ENCODE peak calls at places on chromosomes 2 and 18, in seven cellular contexts. B, F, H, E, U, J and S are unnamed samples.
A peak's percentile ranks its signal among the peaks of the same experiment; 100 is the strongest.

GRCh38 chr2:62197609-62198236 is 1.8 kb downstream of the B3GNT2 start:
- DNase-seq in B (peak; percentile 65), F (peak; percentile 27), H (no peak), E (peak; percentile 5), U (peak; percentile 28), J (peak; percentile 5), S (peak; percentile 60)

GRCh38 chr2:239768907-239769573 is 256.1 kb downstream of the NDUFA10 start:
- DNase-seq in B (no peak), F (no peak), H (no peak), E (no peak), U (no peak), J (no peak), S (no peak)

GRCh38 chr2:177606636-177607035 is 214.1 kb downstream of the AGPS start:
- DNase-seq in B (no peak), F (no peak), H (peak; percentile 30), E (no peak), U (no peak), J (no peak), S (no peak)

GRCh38 chr18:63736856-63737255 is 34.1 kb downstream of the SERPINB11 start:
- DNase-seq in B (no peak), F (peak; percentile 56), H (no peak), E (no peak), U (no peak), J (no peak), S (no peak)

GRCh38 chr2:108355907-108356734 is 21.6 kb upstream of the SULT1C4 start:
- DNase-seq in B (no peak), F (no peak), H (no peak), E (no peak), U (no peak), J (no peak), S (no peak)

GRCh38 chr2:9153589-9153988 is 53.0 kb upstream of the ASAP2 start:
- DNase-seq in B (no peak), F (peak; percentile 84), H (no peak), E (no peak), U (no peak), J (no peak), S (no peak)

GRCh38 chr2:230879271-230879882 is 14.6 kb downstream of the ITM2C start:
- DNase-seq in B (no peak), F (no peak), H (no peak), E (no peak), U (no peak), J (no peak), S (no peak)

GRCh38 chr18:12904012-12904516 is 20.0 kb upstream of the PTPN2 start:
- DNase-seq in B (peak; percentile 51), F (no peak), H (no peak), E (no peak), U (no peak), J (peak; percentile 15), S (no peak)

GRCh38 chr2:141058552-141058951 is 1072.3 kb downstream of the LRP1B start:
- DNase-seq in B (no peak), F (no peak), H (no peak), E (no peak), U (no peak), J (no peak), S (no peak)

GRCh38 chr18:48698707-48699106 is 159.9 kb downstream of the CTIF start:
- DNase-seq in B (no peak), F (no peak), H (no peak), E (no peak), U (no peak), J (no peak), S (no peak)